ENCODE peak calls at places on chromosomes 16 and 17, in seven cellular contexts. N, W, C, Q, P, X and L are unnamed samples.

GRCh38 chr16:30659507-30660423 is 1.5 kb downstream of the FBRS start:
- DNase-seq in P (no peak), Q (no peak), N (peak; percentile 48), W (peak; percentile 36), C (peak; percentile 40), X (peak; percentile 14), L (peak; percentile 92)

GRCh38 chr17:80281516-80281915 is 20.9 kb downstream of the RNF213 start:
- DNase-seq in X (no peak), Q (no peak), W (no peak), C (no peak), N (no peak), P (no peak), L (no peak)

GRCh38 chr17:79065105-79065670 is 9.4 kb upstream of the ENGASE start:
- DNase-seq in C (no peak), X (peak; percentile 39), W (no peak), P (no peak), N (peak; percentile 57), Q (peak; percentile 0), L (peak; percentile 6)

GRCh38 chr17:20008242-20009051 is 712 bp upstream of the SPECC1 start:
- DNase-seq in C (peak; percentile 41), X (peak; percentile 8), W (peak; percentile 14), N (peak; percentile 49), P (no peak), Q (peak; percentile 45), L (no peak)

GRCh38 chr16:75764154-75764768 is 38.0 kb upstream of the CPHXL start:
- DNase-seq in Q (peak; percentile 56), N (peak; percentile 79), X (peak; percentile 72), W (no peak), C (peak; percentile 46), P (peak; percentile 32), L (peak; percentile 82)

GRCh38 chr17:58276423-58276822 is 4.3 kb downstream of the MPO start:
- DNase-seq in X (no peak), Q (no peak), P (no peak), W (no peak), N (no peak), C (no peak), L (peak; percentile 80)

GRCh38 chr17:81513669-81514484 is 1.3 kb upstream of the ACTG1 start:
- DNase-seq in W (peak; percentile 42), C (peak; percentile 61), X (peak; percentile 87), N (peak; percentile 94), P (peak; percentile 41), Q (peak; percentile 62), L (peak; percentile 95)

GRCh38 chr16:25689137-25689836 is 2.5 kb upstream of the HS3ST4 start:
- DNase-seq in C (no peak), P (no peak), Q (no peak), N (no peak), X (no peak), W (no peak), L (no peak)

GRCh38 chr17:66032082-66032712 is 159.7 kb downstream of the CEP112 start:
- DNase-seq in P (no peak), C (no peak), X (no peak), Q (no peak), N (no peak), W (no peak), L (no peak)

GRCh38 chr16:11679250-11679649 is 11.0 kb downstream of the SNN start:
- DNase-seq in W (no peak), X (no peak), N (no peak), P (no peak), Q (no peak), C (no peak), L (no peak)

GRCh38 chr16:69724981-69725479 is 1.3 kb downstream of the NQO1 start:
- DNase-seq in N (peak; percentile 39), C (no peak), P (no peak), X (peak; percentile 30), Q (no peak), W (no peak), L (peak; percentile 70)

GRCh38 chr17:63685021-63685420 is 14.9 kb downstream of the LIMD2 start:
- DNase-seq in C (no peak), W (no peak), N (peak; percentile 20), Q (no peak), X (no peak), P (no peak), L (peak; percentile 29)

GRCh38 chr16:16861546-16861945 is 482.6 kb downstream of the NPIPA7 start:
- DNase-seq in W (peak; percentile 28), C (peak; percentile 10), X (peak; percentile 12), N (peak; percentile 75), Q (peak; percentile 57), P (no peak), L (peak; percentile 81)

GRCh38 chr17:29369831-29370735 is 20.1 kb upstream of the TAOK1 start:
- DNase-seq in C (peak; percentile 34), N (peak; percentile 92), W (peak; percentile 14), X (peak; percentile 85), P (peak; percentile 58), Q (peak; percentile 72), L (peak; percentile 87)

GRCh38 chr16:74297296-74297665 is 667 bp downstream of the PSMD7 start:
- DNase-seq in X (peak; percentile 43), Q (no peak), N (peak; percentile 81), W (peak; percentile 15), P (no peak), C (no peak), L (no peak)

GRCh38 chr17:37017355-37017754 is 68.6 kb downstream of the AATF start:
- DNase-seq in Q (no peak), N (no peak), X (no peak), W (no peak), P (no peak), C (no peak), L (no peak)

GRCh38 chr16:48365030-48365600 is 20.1 kb downstream of the SIAH1 start:
- DNase-seq in P (no peak), W (no peak), C (no peak), X (no peak), Q (no peak), N (peak; percentile 23), L (no peak)

GRCh38 chr16:4954714-4955113 is 3.4 kb upstream of the SEC14L5 start:
- DNase-seq in N (no peak), Q (no peak), X (no peak), W (no peak), P (no peak), C (no peak), L (peak; percentile 36)

GRCh38 chr17:63834431-63835166 is 7.1 kb upstream of the FTSJ3 start:
- DNase-seq in Q (peak; percentile 71), P (peak; percentile 73), N (peak; percentile 95), X (peak; percentile 70), C (no peak), W (no peak), L (peak; percentile 95)

GRCh38 chr16:67967956-67968439 is 439 bp downstream of the SLC12A4 start:
- DNase-seq in X (peak; percentile 36), C (peak; percentile 55), N (peak; percentile 79), W (peak; percentile 25), Q (no peak), P (no peak), L (peak; percentile 96)

GRCh38 chr16:29974291-29975133 is 844 bp downstream of the TAOK2 start:
- DNase-seq in W (no peak), N (peak; percentile 44), P (peak; percentile 67), Q (no peak), C (no peak), X (peak; percentile 23), L (peak; percentile 84)

GRCh38 chr17:43540821-43541674 is 5.1 kb downstream of the ETV4 start:
- DNase-seq in P (no peak), Q (no peak), X (no peak), C (no peak), W (no peak), N (no peak), L (peak; percentile 83)

GRCh38 chr17:68197091-68197996 is 50.5 kb upstream of the AMZ2 start:
- DNase-seq in P (no peak), W (no peak), Q (peak; percentile 4), X (no peak), N (no peak), C (no peak), L (peak; percentile 88)

GRCh38 chr16:68031951-68032350 is 8.9 kb downstream of the DUS2 start:
- DNase-seq in X (peak; percentile 14), Q (no peak), C (no peak), W (no peak), P (no peak), N (peak; percentile 25), L (no peak)